ENCODE peak calls at places on chromosomes 6 and 20, in five cellular contexts. One of them, this sample, is unnamed.

GRCh38 chr20:33211817-33212424 is 5.2 kb upstream of the BPIFA3 start:
- DNase-seq in heart right ventricle: no peak
- DNase-seq in NCI-H2081: peak; percentile 81
- DNase-seq in effector memory CD8-positive, alpha-beta T cell: no peak
- DNase-seq in left cardiac atrium: no peak
- DNase-seq in this sample: peak; percentile 85

GRCh38 chr6:24451581-24452041 is 37.8 kb downstream of the GPLD1 start:
- DNase-seq in left cardiac atrium: no peak
- DNase-seq in heart right ventricle: no peak
- DNase-seq in NCI-H2081: no peak
- DNase-seq in effector memory CD8-positive, alpha-beta T cell: no peak
- DNase-seq in this sample: peak; percentile 16

GRCh38 chr20:20894753-20895152 is 182.3 kb upstream of the RALGAPA2 start:
- DNase-seq in effector memory CD8-positive, alpha-beta T cell: no peak
- DNase-seq in NCI-H2081: peak; percentile 34
- DNase-seq in left cardiac atrium: no peak
- DNase-seq in heart right ventricle: no peak
- DNase-seq in this sample: peak; percentile 14

GRCh38 chr20:4067600-4068261 is 52.4 kb upstream of the RNF24 start:
- DNase-seq in effector memory CD8-positive, alpha-beta T cell: no peak
- DNase-seq in heart right ventricle: no peak
- DNase-seq in left cardiac atrium: no peak
- DNase-seq in NCI-H2081: no peak
- DNase-seq in this sample: no peak

GRCh38 chr6:15366003-15366535 is 120.2 kb downstream of the JARID2 start:
- DNase-seq in heart right ventricle: no peak
- DNase-seq in effector memory CD8-positive, alpha-beta T cell: no peak
- DNase-seq in left cardiac atrium: no peak
- DNase-seq in NCI-H2081: no peak
- DNase-seq in this sample: no peak

GRCh38 chr6:139291813-139292619 is at the start of gene TXLNB:
- DNase-seq in heart right ventricle: peak; percentile 83
- DNase-seq in NCI-H2081: peak; percentile 80
- DNase-seq in left cardiac atrium: peak; percentile 81
- DNase-seq in effector memory CD8-positive, alpha-beta T cell: peak; percentile 71
- DNase-seq in this sample: peak; percentile 96

GRCh38 chr6:109454483-109455160 is 950 bp downstream of the MICAL1 start:
- DNase-seq in NCI-H2081: no peak
- DNase-seq in heart right ventricle: no peak
- DNase-seq in effector memory CD8-positive, alpha-beta T cell: peak; percentile 77
- DNase-seq in left cardiac atrium: peak; percentile 45
- DNase-seq in this sample: peak; percentile 64

GRCh38 chr20:51542033-51542893 is at the start of gene NFATC2:
- DNase-seq in effector memory CD8-positive, alpha-beta T cell: peak; percentile 58
- DNase-seq in left cardiac atrium: peak; percentile 65
- DNase-seq in heart right ventricle: peak; percentile 64
- DNase-seq in NCI-H2081: peak; percentile 54
- DNase-seq in this sample: peak; percentile 65

GRCh38 chr20:10061641-10062040 is 26.9 kb downstream of the ANKEF1 start:
- DNase-seq in effector memory CD8-positive, alpha-beta T cell: no peak
- DNase-seq in NCI-H2081: peak; percentile 48
- DNase-seq in left cardiac atrium: no peak
- DNase-seq in heart right ventricle: no peak
- DNase-seq in this sample: peak; percentile 35

GRCh38 chr20:62159835-62160234 is 16.3 kb downstream of the SS18L1 start:
- DNase-seq in NCI-H2081: no peak
- DNase-seq in heart right ventricle: no peak
- DNase-seq in effector memory CD8-positive, alpha-beta T cell: no peak
- DNase-seq in left cardiac atrium: no peak
- DNase-seq in this sample: no peak

GRCh38 chr6:167221408-167222201 is 63.8 kb upstream of the GPR31 start:
- DNase-seq in left cardiac atrium: no peak
- DNase-seq in heart right ventricle: no peak
- DNase-seq in effector memory CD8-positive, alpha-beta T cell: no peak
- DNase-seq in NCI-H2081: no peak
- DNase-seq in this sample: peak; percentile 74

GRCh38 chr6:87661016-87661415 is 41.0 kb downstream of the AKIRIN2 start:
- DNase-seq in left cardiac atrium: no peak
- DNase-seq in effector memory CD8-positive, alpha-beta T cell: no peak
- DNase-seq in NCI-H2081: no peak
- DNase-seq in heart right ventricle: no peak
- DNase-seq in this sample: no peak

GRCh38 chr20:326645-327031 is 1.3 kb downstream of the SOX12 start:
- DNase-seq in effector memory CD8-positive, alpha-beta T cell: no peak
- DNase-seq in heart right ventricle: no peak
- DNase-seq in left cardiac atrium: no peak
- DNase-seq in NCI-H2081: peak; percentile 23
- DNase-seq in this sample: peak; percentile 65

GRCh38 chr20:24452498-24453133 is 16.8 kb upstream of the SYNDIG1 start:
- DNase-seq in effector memory CD8-positive, alpha-beta T cell: no peak
- DNase-seq in NCI-H2081: no peak
- DNase-seq in heart right ventricle: no peak
- DNase-seq in left cardiac atrium: no peak
- DNase-seq in this sample: no peak

GRCh38 chr6:121499666-121500065 is 64.2 kb downstream of the GJA1 start:
- DNase-seq in effector memory CD8-positive, alpha-beta T cell: no peak
- DNase-seq in heart right ventricle: no peak
- DNase-seq in left cardiac atrium: no peak
- DNase-seq in NCI-H2081: no peak
- DNase-seq in this sample: no peak

GRCh38 chr20:16106191-16106849 is 466.9 kb downstream of the KIF16B start:
- DNase-seq in effector memory CD8-positive, alpha-beta T cell: no peak
- DNase-seq in NCI-H2081: no peak
- DNase-seq in left cardiac atrium: no peak
- DNase-seq in heart right ventricle: no peak
- DNase-seq in this sample: no peak

GRCh38 chr6:30227242-30227722 is 14.1 kb upstream of the TRIM26 start:
- DNase-seq in NCI-H2081: no peak
- DNase-seq in effector memory CD8-positive, alpha-beta T cell: no peak
- DNase-seq in left cardiac atrium: no peak
- DNase-seq in heart right ventricle: no peak
- DNase-seq in this sample: no peak

GRCh38 chr6:27250955-27251671 is 3.6 kb downstream of the PRSS16 start:
- DNase-seq in effector memory CD8-positive, alpha-beta T cell: peak; percentile 28
- DNase-seq in heart right ventricle: peak; percentile 25
- DNase-seq in left cardiac atrium: peak; percentile 75
- DNase-seq in NCI-H2081: peak; percentile 95
- DNase-seq in this sample: peak; percentile 79

GRCh38 chr6:136767583-136768307 is 24.5 kb downstream of the MAP3K5 start:
- DNase-seq in NCI-H2081: no peak
- DNase-seq in heart right ventricle: no peak
- DNase-seq in effector memory CD8-positive, alpha-beta T cell: no peak
- DNase-seq in left cardiac atrium: no peak
- DNase-seq in this sample: no peak

GRCh38 chr6:80003841-80004198 is 629 bp upstream of the TTK start:
- DNase-seq in NCI-H2081: peak; percentile 48
- DNase-seq in effector memory CD8-positive, alpha-beta T cell: peak; percentile 59
- DNase-seq in left cardiac atrium: no peak
- DNase-seq in heart right ventricle: peak; percentile 16
- DNase-seq in this sample: peak; percentile 72

GRCh38 chr6:131084982-131085381 is 21.9 kb upstream of the EPB41L2 start:
- DNase-seq in heart right ventricle: no peak
- DNase-seq in effector memory CD8-positive, alpha-beta T cell: no peak
- DNase-seq in left cardiac atrium: no peak
- DNase-seq in NCI-H2081: no peak
- DNase-seq in this sample: no peak

GRCh38 chr6:158037021-158037420 is 55.4 kb downstream of the SYNJ2 start:
- DNase-seq in NCI-H2081: no peak
- DNase-seq in effector memory CD8-positive, alpha-beta T cell: no peak
- DNase-seq in left cardiac atrium: no peak
- DNase-seq in heart right ventricle: no peak
- DNase-seq in this sample: no peak

GRCh38 chr6:4607026-4607704 is 169.0 kb upstream of the CDYL start:
- DNase-seq in effector memory CD8-positive, alpha-beta T cell: no peak
- DNase-seq in NCI-H2081: peak; percentile 15
- DNase-seq in heart right ventricle: peak; percentile 29
- DNase-seq in left cardiac atrium: no peak
- DNase-seq in this sample: peak; percentile 34

GRCh38 chr20:23442436-23442835 is 3.0 kb downstream of the CSTL1 start:
- DNase-seq in left cardiac atrium: no peak
- DNase-seq in heart right ventricle: no peak
- DNase-seq in NCI-H2081: no peak
- DNase-seq in effector memory CD8-positive, alpha-beta T cell: no peak
- DNase-seq in this sample: no peak

GRCh38 chr6:100353276-100354015 is 111.3 kb downstream of the SIM1 start:
- DNase-seq in left cardiac atrium: no peak
- DNase-seq in NCI-H2081: no peak
- DNase-seq in heart right ventricle: no peak
- DNase-seq in effector memory CD8-positive, alpha-beta T cell: no peak
- DNase-seq in this sample: no peak

GRCh38 chr6:1724616-1725015 is 114.9 kb downstream of the FOXC1 start:
- DNase-seq in effector memory CD8-positive, alpha-beta T cell: no peak
- DNase-seq in NCI-H2081: peak; percentile 45
- DNase-seq in heart right ventricle: peak; percentile 64
- DNase-seq in left cardiac atrium: peak; percentile 80
- DNase-seq in this sample: no peak

GRCh38 chr6:144661101-144661806 is 376.1 kb downstream of the UTRN start:
- DNase-seq in heart right ventricle: no peak
- DNase-seq in effector memory CD8-positive, alpha-beta T cell: no peak
- DNase-seq in NCI-H2081: peak; percentile 86
- DNase-seq in left cardiac atrium: no peak
- DNase-seq in this sample: peak; percentile 64

GRCh38 chr6:79385893-79386292 is 151.3 kb downstream of the LCA5 start:
- DNase-seq in NCI-H2081: no peak
- DNase-seq in effector memory CD8-positive, alpha-beta T cell: no peak
- DNase-seq in heart right ventricle: no peak
- DNase-seq in left cardiac atrium: no peak
- DNase-seq in this sample: peak; percentile 44

GRCh38 chr6:26445934-26446667 is 5.8 kb downstream of the BTN3A3 start:
- DNase-seq in left cardiac atrium: no peak
- DNase-seq in heart right ventricle: no peak
- DNase-seq in NCI-H2081: no peak
- DNase-seq in effector memory CD8-positive, alpha-beta T cell: peak; percentile 18
- DNase-seq in this sample: no peak

GRCh38 chr6:13026557-13026956 is 301.8 kb downstream of the TBC1D7 start:
- DNase-seq in left cardiac atrium: no peak
- DNase-seq in effector memory CD8-positive, alpha-beta T cell: no peak
- DNase-seq in heart right ventricle: no peak
- DNase-seq in NCI-H2081: no peak
- DNase-seq in this sample: peak; percentile 53

GRCh38 chr20:62088258-62089127 is 22.8 kb upstream of the TAF4 start:
- DNase-seq in effector memory CD8-positive, alpha-beta T cell: no peak
- DNase-seq in NCI-H2081: no peak
- DNase-seq in heart right ventricle: no peak
- DNase-seq in left cardiac atrium: no peak
- DNase-seq in this sample: no peak

GRCh38 chr6:14781707-14782306 is 464.1 kb upstream of the JARID2 start:
- DNase-seq in heart right ventricle: no peak
- DNase-seq in left cardiac atrium: no peak
- DNase-seq in NCI-H2081: no peak
- DNase-seq in effector memory CD8-positive, alpha-beta T cell: no peak
- DNase-seq in this sample: no peak